ENCODE peak calls at places on chromosomes 11 and 22, in eight cellular contexts. K is sigmoid colon; E is A172; N is DMS79; Q is stimulated activated CD4-positive, alpha-beta T cell treated with anti-CD3 and anti-CD28 coated beads, Interleukin-4, amount 100 ng/mL, for 1 hour; W is fibroblast of the conjunctiva; M is NCI-H774; H is WTC11. B is an unnamed sample.

GRCh38 chr11:104784684-104785460 is 113.4 kb downstream of the CASP12 start:
- DNase-seq in K (no peak), E (no peak), N (no peak), Q (no peak), W (no peak), M (no peak), H (no peak), B (no peak)

GRCh38 chr11:65613091-65613928 is 711 bp downstream of the MAP3K11 start:
- DNase-seq in K (no peak), E (no peak), N (no peak), Q (no peak), W (no peak), M (no peak), H (no peak), B (peak)

GRCh38 chr11:11976476-11977187 is 31.8 kb downstream of the DKK3 start:
- DNase-seq in K (no peak), E (peak), N (no peak), Q (no peak), W (no peak), M (no peak), H (no peak), B (peak)

GRCh38 chr22:27715078-27715477 is 86.5 kb downstream of the MN1 start:
- DNase-seq in K (no peak), E (no peak), N (no peak), Q (no peak), W (no peak), M (no peak), H (no peak), B (no peak)

GRCh38 chr11:115290479-115291390 is 213.5 kb downstream of the CADM1 start:
- DNase-seq in K (no peak), E (peak), N (peak), Q (no peak), W (no peak), M (no peak), H (no peak), B (no peak)

GRCh38 chr11:61691378-61692156 is 11.4 kb downstream of the DAGLA start:
- DNase-seq in K (no peak), E (no peak), N (peak), Q (no peak), W (no peak), M (no peak), H (no peak), B (no peak)

GRCh38 chr11:1559103-1559951 is 12.7 kb downstream of the DUSP8 start:
- DNase-seq in K (peak), E (peak), N (peak), Q (peak), W (peak), M (no peak), H (peak), B (peak)

GRCh38 chr11:125948278-125949051 is 2.6 kb downstream of the VSIG10L2 start:
- DNase-seq in K (no peak), E (no peak), N (no peak), Q (no peak), W (no peak), M (no peak), H (no peak), B (no peak)

GRCh38 chr11:64677441-64678023 is 45.5 kb downstream of the NRXN2 start:
- DNase-seq in K (no peak), E (no peak), N (no peak), Q (no peak), W (no peak), M (no peak), H (no peak), B (no peak)

GRCh38 chr11:2271077-2271326 is 614 bp upstream of the ASCL2 start:
- DNase-seq in K (peak), E (no peak), N (no peak), Q (no peak), W (no peak), M (no peak), H (no peak), B (no peak)

GRCh38 chr22:32752326-32752725 is 49.2 kb upstream of the TIMP3 start:
- DNase-seq in K (no peak), E (peak), N (no peak), Q (no peak), W (no peak), M (no peak), H (no peak), B (no peak)

GRCh38 chr22:36924151-36924698 is 10.8 kb downstream of the CSF2RB start:
- DNase-seq in K (no peak), E (no peak), N (no peak), Q (no peak), W (no peak), M (no peak), H (no peak), B (no peak)

GRCh38 chr22:44145544-44145943 is 35.2 kb upstream of the PARVG start:
- DNase-seq in K (peak), E (no peak), N (no peak), Q (no peak), W (no peak), M (no peak), H (no peak), B (no peak)

GRCh38 chr11:44711772-44712608 is 14.8 kb upstream of the TSPAN18 start:
- DNase-seq in K (no peak), E (no peak), N (no peak), Q (no peak), W (no peak), M (no peak), H (no peak), B (no peak)

GRCh38 chr11:1179641-1180040 is 21.9 kb downstream of the MUC5AC start:
- DNase-seq in K (no peak), E (no peak), N (no peak), Q (no peak), W (no peak), M (no peak), H (no peak), B (no peak)

GRCh38 chr11:61828629-61829407 is 718 bp downstream of the FADS2 start:
- DNase-seq in K (peak), E (no peak), N (peak), Q (peak), W (no peak), M (peak), H (peak), B (no peak)

GRCh38 chr11:9493492-9493891 is 32.7 kb downstream of the ZNF143 start:
- DNase-seq in K (no peak), E (no peak), N (no peak), Q (no peak), W (no peak), M (no peak), H (no peak), B (no peak)

GRCh38 chr11:66417000-66417399 is 3.8 kb upstream of the NPAS4 start:
- DNase-seq in K (no peak), E (no peak), N (no peak), Q (peak), W (no peak), M (no peak), H (no peak), B (no peak)

GRCh38 chr11:15685311-15685710 is 570.6 kb downstream of the INSC start:
- DNase-seq in K (no peak), E (no peak), N (no peak), Q (no peak), W (no peak), M (no peak), H (no peak), B (no peak)

GRCh38 chr22:42271906-42272305 is 1.5 kb upstream of the TCF20 start:
- DNase-seq in K (peak), E (no peak), N (no peak), Q (no peak), W (no peak), M (no peak), H (no peak), B (no peak)

GRCh38 chr11:83609181-83609580 is 323.0 kb upstream of the CCDC90B start:
- DNase-seq in K (no peak), E (no peak), N (no peak), Q (no peak), W (no peak), M (no peak), H (no peak), B (no peak)

GRCh38 chr11:3231851-3232744 is at the start of gene MRGPRE:
- DNase-seq in K (peak), E (no peak), N (peak), Q (no peak), W (no peak), M (peak), H (peak), B (no peak)

GRCh38 chr11:8283510-8284272 is 20.0 kb upstream of the LMO1 start:
- DNase-seq in K (peak), E (peak), N (peak), Q (no peak), W (no peak), M (peak), H (peak), B (no peak)

GRCh38 chr22:28137036-28137435 is 218.0 kb upstream of the PITPNB start:
- DNase-seq in K (no peak), E (no peak), N (no peak), Q (no peak), W (no peak), M (no peak), H (no peak), B (no peak)

GRCh38 chr11:724063-724732 is 18.2 kb downstream of the EPS8L2 start:
- DNase-seq in K (no peak), E (no peak), N (no peak), Q (no peak), W (no peak), M (no peak), H (peak), B (no peak)

B was measured in ACHN.